ENCODE peak calls at places on chromosome 17, in five cellular contexts. Y, N, U, Z and H are unnamed samples. For H3K9me3, the result is how much of the 10 kb centered on the place peaks cover.

GRCh38 chr17:47096343-47096742 is 92.8 kb downstream of the CDC27 start:
- DNase-seq in Y (no peak), N (no peak), U (no peak), Z (no peak), H (no peak)

GRCh38 chr17:74355065-74355464 is 6.6 kb downstream of the BTBD17 start:
- DNase-seq in Y (no peak), N (no peak), U (no peak), Z (no peak), H (no peak)

GRCh38 chr17:60599220-60599619 is 773 bp upstream of the PPM1D start:
- DNase-seq in Y (no peak), N (no peak), U (no peak), Z (no peak), H (peak)

GRCh38 chr17:72448019-72448418 is 327.2 kb downstream of the SOX9 start:
- DNase-seq in Y (no peak), N (no peak), U (no peak), Z (no peak), H (no peak)

GRCh38 chr17:74512624-74513084 is 18.6 kb downstream of the CD300LB start:
- DNase-seq in Y (no peak), N (no peak), U (no peak), Z (no peak), H (no peak)

GRCh38 chr17:41178341-41178740 is 320 bp upstream of the KRTAP4-2 start:
- DNase-seq in Y (no peak), N (no peak), U (no peak), Z (no peak), H (no peak)

GRCh38 chr17:61562287-61562686 is 28.7 kb downstream of the NACA2 start:
- DNase-seq in Y (no peak), N (no peak), U (no peak), Z (no peak), H (no peak)

GRCh38 chr17:32551186-32551955 is 64.6 kb downstream of the CDK5R1 start:
- DNase-seq in Y (no peak), N (no peak), U (no peak), Z (no peak), H (no peak)

GRCh38 chr17:29376667-29377268 is 13.4 kb upstream of the TAOK1 start:
- DNase-seq in Y (no peak), N (no peak), U (peak), Z (no peak), H (no peak)

GRCh38 chr17:42522798-42523278 is 13.2 kb upstream of the NAGLU start:
- DNase-seq in Y (no peak), N (no peak), U (no peak), Z (no peak), H (no peak)

GRCh38 chr17:1275962-1276736 is 3.3 kb upstream of the TRARG1 start:
- DNase-seq in Y (peak), N (peak), U (peak), Z (peak), H (peak)

DNA sequence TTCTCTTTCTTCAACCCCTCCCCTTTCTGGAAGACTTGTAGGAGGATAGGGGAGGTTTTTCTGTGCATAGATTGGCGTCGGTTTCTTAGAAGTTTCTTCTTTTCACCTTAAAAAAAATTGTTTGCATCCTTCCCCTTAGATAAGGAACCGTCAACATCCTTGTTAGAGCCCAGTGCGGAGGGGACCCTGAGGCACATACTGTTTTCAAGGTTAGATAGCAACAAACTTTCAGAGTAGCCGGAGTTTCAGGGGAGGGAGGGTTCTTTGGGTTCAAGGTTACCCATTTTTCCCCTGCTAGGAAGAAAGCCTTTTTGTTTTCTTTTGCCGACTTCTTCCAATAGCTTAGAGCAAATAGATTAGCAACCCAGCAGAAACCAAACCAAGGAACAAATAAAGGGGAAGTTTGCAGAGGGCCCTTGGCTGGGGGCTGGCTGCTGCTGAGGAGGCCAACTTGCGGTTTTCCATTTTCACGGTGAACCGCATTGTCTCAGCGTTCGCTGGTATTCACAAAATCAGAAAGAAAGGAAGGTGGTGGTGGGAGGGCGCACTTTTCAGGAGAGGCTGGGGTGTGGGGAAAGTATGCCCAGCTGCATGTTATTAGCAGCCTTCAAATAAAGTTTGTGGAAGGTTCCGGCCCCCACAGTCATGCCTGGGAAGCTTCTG is 28.8 kb downstream of the MSI2 start:
- DNase-seq in Y (no peak), N (no peak), U (no peak), Z (peak), H (no peak)
- H3K4me3 ChIP-seq in Y (no peak), N (no peak), U (no peak), Z (peak), H (no peak)

DNA sequence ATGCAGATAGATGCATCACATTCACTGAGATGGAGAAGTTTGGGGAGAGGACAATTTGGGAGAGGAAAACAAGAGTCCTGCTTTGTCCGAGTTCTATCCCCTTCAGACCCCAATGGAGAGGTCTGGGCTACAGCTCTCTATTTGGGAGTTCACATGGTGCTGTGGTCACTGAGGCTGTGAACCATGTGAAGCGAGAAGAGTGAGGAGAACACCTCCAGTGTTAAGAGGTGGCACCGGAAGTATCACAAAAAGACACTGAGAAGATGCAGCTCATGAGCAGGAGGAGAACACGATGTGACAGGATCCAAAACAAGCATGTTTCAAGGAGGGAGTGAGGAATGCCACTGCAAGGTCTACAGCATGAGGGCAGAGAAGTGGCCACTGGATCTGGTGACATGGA is 39.7 kb downstream of the PIK3R5 start:
- DNase-seq in Y (no peak), N (no peak), U (no peak), Z (no peak), H (no peak)
- H3K9me3 ChIP-seq in Y (under half), N (under half), U (under half), Z (under half), H (under half)

GRCh38 chr17:38603786-38604478 is 1.8 kb downstream of the SRCIN1 start:
- DNase-seq in Y (no peak), N (no peak), U (no peak), Z (no peak), H (peak)
- H3K4me3 ChIP-seq in Y (no peak), N (no peak), U (no peak), Z (no peak), H (no peak)

GRCh38 chr17:82942166-82943130 is 102.6 kb upstream of the ZNF750 start:
- DNase-seq in Y (no peak), N (peak), U (no peak), Z (no peak), H (no peak)
- H3K9me3 ChIP-seq in Y (under half), N (under half), U (under half), Z (under half), H (under half)

DNA sequence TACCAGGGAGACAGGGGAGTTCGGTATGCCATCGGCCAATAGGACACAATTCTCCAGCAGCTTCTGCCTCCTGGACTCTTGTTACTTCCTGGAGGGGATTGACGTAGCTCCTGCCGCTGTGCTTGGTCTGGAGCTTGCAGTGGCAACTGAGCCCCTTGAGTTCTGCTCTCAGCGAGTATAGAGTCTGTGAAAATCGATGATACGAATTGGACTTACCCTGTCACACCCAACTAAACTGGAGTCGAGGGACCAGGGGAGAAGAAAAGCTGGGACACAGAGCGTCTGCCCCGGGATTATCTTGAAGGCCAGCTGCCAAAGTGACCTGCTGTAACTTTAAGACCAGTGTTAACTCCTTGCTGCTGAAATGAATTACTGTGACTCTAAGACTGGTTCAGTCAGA is 22.2 kb downstream of the SEC14L1 start:
- DNase-seq in Y (no peak), N (no peak), U (no peak), Z (peak), H (no peak)
- H3K4me3 ChIP-seq in Y (no peak), N (no peak), U (no peak), Z (peak), H (no peak)

GRCh38 chr17:53032861-53033271 is 789.9 kb upstream of the KIF2B start:
- DNase-seq in Y (no peak), N (no peak), U (no peak), Z (no peak), H (peak)
- H3K9me3 ChIP-seq in Y (under half), N (under half), U (under half), Z (under half), H (under half)

DNA sequence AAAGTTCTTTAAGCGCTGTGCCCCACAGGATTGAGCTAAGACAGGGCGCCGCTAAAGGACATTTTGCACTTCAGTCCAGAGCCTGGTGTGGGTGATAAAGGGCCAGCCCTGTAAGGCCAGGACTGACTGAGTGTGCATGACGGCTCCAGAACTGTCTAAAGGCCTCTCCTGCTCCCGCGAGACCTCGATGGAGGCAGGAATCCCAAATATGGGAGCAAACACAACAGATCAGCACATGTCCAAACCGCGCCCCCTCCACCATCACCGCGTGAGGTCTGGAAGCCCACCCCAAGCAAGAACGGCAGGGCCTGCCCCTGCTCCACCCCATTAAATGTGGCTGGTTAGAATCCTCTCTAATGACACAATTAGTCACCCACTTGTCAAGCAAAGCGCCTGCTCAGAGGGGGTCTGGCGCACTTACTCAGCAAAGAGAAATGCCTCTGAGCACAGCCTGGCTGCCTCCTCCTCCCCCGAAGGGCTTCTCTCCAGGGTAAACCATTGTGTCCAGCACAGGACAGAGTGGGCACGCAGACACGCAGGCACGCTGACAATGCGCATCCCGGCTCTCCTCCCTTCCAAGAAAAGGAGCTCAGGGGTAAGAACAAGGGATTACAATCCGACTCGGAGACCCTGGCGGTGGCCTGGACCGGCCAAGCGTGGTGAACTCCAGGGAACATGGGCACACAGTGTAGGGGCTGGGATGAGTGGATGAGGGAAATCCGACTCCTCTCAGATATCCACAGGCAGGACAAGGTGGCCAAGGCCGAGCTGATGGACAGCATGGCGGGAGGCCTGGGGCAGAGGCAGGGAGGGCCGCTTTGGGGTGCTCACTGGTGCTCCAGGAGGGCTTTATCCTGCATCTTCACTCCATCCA is 1.5 kb downstream of the MXRA7 start:
- DNase-seq in Y (peak), N (peak), U (peak), Z (peak), H (no peak)
- H3K4me3 ChIP-seq in Y (peak), N (peak), U (peak), Z (peak), H (no peak)

GRCh38 chr17:70621593-70621992 is 452.3 kb downstream of the KCNJ2 start:
- DNase-seq in Y (no peak), N (no peak), U (no peak), Z (no peak), H (no peak)

GRCh38 chr17:70624208-70624607 is 454.9 kb downstream of the KCNJ2 start:
- DNase-seq in Y (no peak), N (no peak), U (no peak), Z (no peak), H (no peak)

DNA sequence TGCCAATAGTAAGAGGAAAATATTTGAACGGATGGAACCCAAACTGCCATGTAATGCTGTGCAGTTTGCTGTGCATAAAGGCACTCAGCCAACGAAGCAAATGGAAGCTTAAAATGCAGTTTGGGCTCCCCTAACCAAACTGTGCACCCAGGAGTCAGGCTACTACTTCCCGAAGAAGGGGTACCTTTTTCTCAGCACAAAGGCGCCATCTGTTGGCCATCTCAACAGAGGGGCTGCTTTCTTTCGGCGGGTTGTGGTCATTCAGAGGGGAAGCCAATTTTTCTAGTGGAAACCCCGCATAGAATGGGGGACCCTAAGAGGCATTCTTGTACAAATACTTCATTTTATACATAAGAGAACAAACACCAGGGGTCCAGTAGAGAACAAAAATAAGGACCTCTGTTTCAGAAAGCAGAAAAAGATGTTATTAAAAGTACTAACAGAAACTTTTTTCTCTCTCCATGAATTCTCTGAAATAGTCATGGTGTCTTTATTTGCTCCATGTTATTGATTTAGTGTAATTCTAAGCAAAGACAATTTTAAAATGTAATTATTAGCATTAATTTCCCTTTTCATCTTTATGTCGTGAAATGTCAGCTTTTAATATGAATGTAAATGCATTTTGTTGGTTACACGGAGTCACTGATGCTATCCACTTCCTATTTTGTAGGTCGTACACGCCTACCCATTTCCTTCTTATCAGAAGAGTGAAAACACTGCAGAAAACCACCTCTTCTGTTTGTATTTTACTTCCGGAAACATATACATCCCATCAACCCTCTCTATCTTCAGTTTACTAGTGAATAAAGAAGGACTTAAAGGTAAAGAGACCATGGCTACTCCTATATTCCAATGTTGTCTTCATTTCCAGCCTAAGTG is 453.3 kb downstream of the KCNJ2 start:
- DNase-seq in Y (no peak), N (peak), U (no peak), Z (peak), H (peak)
- H3K9me3 ChIP-seq in Y (under half), N (under half), U (under half), Z (under half), H (under half)